ENCODE peak calls at places on chromosomes 7 and 10, in seven cellular contexts. One of them, this sample, is unnamed.

GRCh38 chr7:143318661-143319060 is 2.8 kb downstream of the CLCN1 start:
- DNase-seq in heart left ventricle: no peak
- DNase-seq in M059J: peak
- DNase-seq in NB4: peak
- DNase-seq in Calu3: no peak
- DNase-seq in pulmonary artery endothelial cell: no peak
- DNase-seq in Daoy: no peak
- DNase-seq in this sample: no peak

GRCh38 chr10:121307411-121307980 is 290.7 kb downstream of the FGFR2 start:
- DNase-seq in heart left ventricle: no peak
- DNase-seq in M059J: peak
- DNase-seq in NB4: no peak
- DNase-seq in Calu3: no peak
- DNase-seq in pulmonary artery endothelial cell: no peak
- DNase-seq in Daoy: no peak
- DNase-seq in this sample: no peak

GRCh38 chr10:78760463-78761240 is 308.1 kb upstream of the ZMIZ1 start:
- DNase-seq in heart left ventricle: no peak
- DNase-seq in M059J: no peak
- DNase-seq in NB4: no peak
- DNase-seq in Calu3: no peak
- DNase-seq in pulmonary artery endothelial cell: no peak
- DNase-seq in Daoy: no peak
- DNase-seq in this sample: no peak

GRCh38 chr7:155254018-155254417 is 43.7 kb upstream of the INSIG1 start:
- DNase-seq in heart left ventricle: no peak
- DNase-seq in M059J: no peak
- DNase-seq in NB4: no peak
- DNase-seq in Calu3: no peak
- DNase-seq in pulmonary artery endothelial cell: no peak
- DNase-seq in Daoy: no peak
- DNase-seq in this sample: no peak

GRCh38 chr7:96198047-96198636 is 123.8 kb downstream of the SLC25A13 start:
- DNase-seq in heart left ventricle: no peak
- DNase-seq in M059J: no peak
- DNase-seq in NB4: no peak
- DNase-seq in Calu3: no peak
- DNase-seq in pulmonary artery endothelial cell: no peak
- DNase-seq in Daoy: no peak
- DNase-seq in this sample: no peak

GRCh38 chr10:65940105-65940504 is 985.7 kb upstream of the LRRTM3 start:
- DNase-seq in heart left ventricle: no peak
- DNase-seq in M059J: no peak
- DNase-seq in NB4: no peak
- DNase-seq in Calu3: no peak
- DNase-seq in pulmonary artery endothelial cell: no peak
- DNase-seq in Daoy: no peak
- DNase-seq in this sample: no peak

GRCh38 chr10:29841724-29842649 is 207.2 kb upstream of the SVIL start:
- DNase-seq in heart left ventricle: peak
- DNase-seq in M059J: peak
- DNase-seq in NB4: no peak
- DNase-seq in Calu3: peak
- DNase-seq in pulmonary artery endothelial cell: no peak
- DNase-seq in Daoy: peak
- DNase-seq in this sample: no peak

GRCh38 chr10:132554991-132555647 is 17.5 kb downstream of the INPP5A start:
- DNase-seq in heart left ventricle: peak
- DNase-seq in M059J: no peak
- DNase-seq in NB4: peak
- DNase-seq in Calu3: no peak
- DNase-seq in pulmonary artery endothelial cell: no peak
- DNase-seq in Daoy: no peak
- DNase-seq in this sample: no peak

This sample was measured in central memory CD4-positive, alpha-beta T cell.